ENCODE peak calls at places on chromosomes 1 and 21, in seven cellular contexts. One of them, this sample, is unnamed.
A peak's percentile ranks its signal among the peaks of the same experiment; 100 is the strongest.

GRCh38 chr1:25073640-25074270 is 143.7 kb upstream of the RUNX3 start:
- DNase-seq in H4: no peak
- DNase-seq in choroid plexus epithelial cell: no peak
- DNase-seq in germinal center: no peak
- DNase-seq in heart right ventricle: no peak
- DNase-seq in HuH-7.5: no peak
- DNase-seq in dorsolateral prefrontal cortex: no peak
- DNase-seq in this sample: no peak

GRCh38 chr1:172545349-172546004 is 12.5 kb downstream of the SUCO start:
- DNase-seq in germinal center: peak; percentile 10
- DNase-seq in choroid plexus epithelial cell: no peak
- DNase-seq in dorsolateral prefrontal cortex: no peak
- DNase-seq in H4: no peak
- DNase-seq in heart right ventricle: no peak
- DNase-seq in HuH-7.5: no peak
- DNase-seq in this sample: no peak

GRCh38 chr1:25917996-25918395 is 11.8 kb upstream of the STMN1 start:
- DNase-seq in HuH-7.5: no peak
- DNase-seq in H4: no peak
- DNase-seq in choroid plexus epithelial cell: peak; percentile 35
- DNase-seq in dorsolateral prefrontal cortex: no peak
- DNase-seq in heart right ventricle: no peak
- DNase-seq in germinal center: no peak
- DNase-seq in this sample: no peak

GRCh38 chr21:42193131-42193671 is 25.7 kb upstream of the ABCG1 start:
- DNase-seq in dorsolateral prefrontal cortex: no peak
- DNase-seq in germinal center: no peak
- DNase-seq in choroid plexus epithelial cell: peak; percentile 85
- DNase-seq in HuH-7.5: no peak
- DNase-seq in H4: peak; percentile 63
- DNase-seq in heart right ventricle: no peak
- DNase-seq in this sample: no peak

GRCh38 chr1:77642196-77642595 is 40.3 kb downstream of the ZZZ3 start:
- DNase-seq in H4: no peak
- DNase-seq in HuH-7.5: no peak
- DNase-seq in dorsolateral prefrontal cortex: no peak
- DNase-seq in germinal center: no peak
- DNase-seq in heart right ventricle: no peak
- DNase-seq in choroid plexus epithelial cell: peak; percentile 48
- DNase-seq in this sample: no peak

GRCh38 chr1:246792603-246793002 is 68.4 kb downstream of the SCCPDH start:
- DNase-seq in H4: no peak
- DNase-seq in choroid plexus epithelial cell: no peak
- DNase-seq in HuH-7.5: no peak
- DNase-seq in dorsolateral prefrontal cortex: no peak
- DNase-seq in germinal center: no peak
- DNase-seq in heart right ventricle: no peak
- DNase-seq in this sample: no peak

GRCh38 chr1:88276158-88276557 is 407.9 kb upstream of the PKN2 start:
- DNase-seq in H4: no peak
- DNase-seq in heart right ventricle: no peak
- DNase-seq in dorsolateral prefrontal cortex: no peak
- DNase-seq in germinal center: no peak
- DNase-seq in HuH-7.5: no peak
- DNase-seq in choroid plexus epithelial cell: no peak
- DNase-seq in this sample: no peak

GRCh38 chr1:151003175-151003574 is 3.5 kb downstream of the MINDY1 start:
- DNase-seq in H4: no peak
- DNase-seq in HuH-7.5: no peak
- DNase-seq in dorsolateral prefrontal cortex: no peak
- DNase-seq in heart right ventricle: no peak
- DNase-seq in germinal center: no peak
- DNase-seq in choroid plexus epithelial cell: no peak
- DNase-seq in this sample: no peak

GRCh38 chr1:55197106-55197505 is 18.1 kb downstream of the USP24 start:
- DNase-seq in choroid plexus epithelial cell: no peak
- DNase-seq in dorsolateral prefrontal cortex: no peak
- DNase-seq in germinal center: no peak
- DNase-seq in heart right ventricle: no peak
- DNase-seq in H4: no peak
- DNase-seq in HuH-7.5: no peak
- DNase-seq in this sample: no peak

GRCh38 chr1:29504266-29504665 is 267.9 kb downstream of the PTPRU start:
- DNase-seq in choroid plexus epithelial cell: peak; percentile 5
- DNase-seq in dorsolateral prefrontal cortex: no peak
- DNase-seq in HuH-7.5: no peak
- DNase-seq in H4: no peak
- DNase-seq in germinal center: no peak
- DNase-seq in heart right ventricle: no peak
- DNase-seq in this sample: no peak

GRCh38 chr1:61100578-61100977 is 18.2 kb downstream of the NFIA start:
- DNase-seq in choroid plexus epithelial cell: no peak
- DNase-seq in HuH-7.5: no peak
- DNase-seq in dorsolateral prefrontal cortex: no peak
- DNase-seq in H4: no peak
- DNase-seq in germinal center: no peak
- DNase-seq in heart right ventricle: no peak
- DNase-seq in this sample: no peak

This sample was measured in occipital lobe.